ENCODE peak calls at places on chromosomes 3 and 15, in seven cellular contexts. W, V, U, O, E, P and K are unnamed samples.

GRCh38 chr3:101377796-101378195 is 57.4 kb upstream of the IMPG2 start:
- DNase-seq in W (no peak), V (no peak), U (no peak), O (no peak), E (no peak), P (peak; percentile 6), K (no peak)

GRCh38 chr15:98875309-98875708 is 132.3 kb downstream of the PGPEP1L start:
- DNase-seq in W (no peak), V (no peak), U (no peak), O (no peak), E (no peak), P (peak; percentile 33), K (no peak)

GRCh38 chr3:195197764-195198423 is 73.1 kb downstream of the XXYLT1 start:
- DNase-seq in W (no peak), V (no peak), U (peak; percentile 29), O (no peak), E (no peak), P (peak; percentile 90), K (peak; percentile 24)

GRCh38 chr15:29820802-29821160 is 1.5 kb downstream of the TJP1 start:
- DNase-seq in W (no peak), V (no peak), U (no peak), O (no peak), E (no peak), P (peak; percentile 15), K (no peak)

GRCh38 chr3:182608876-182609275 is 184.4 kb upstream of the ATP11B start:
- DNase-seq in W (no peak), V (no peak), U (no peak), O (no peak), E (no peak), P (no peak), K (no peak)

GRCh38 chr3:126431103-126431534 is 36.4 kb downstream of the CFAP100 start:
- DNase-seq in W (no peak), V (no peak), U (no peak), O (no peak), E (no peak), P (no peak), K (peak; percentile 31)

GRCh38 chr3:160447544-160447943 is 2.0 kb downstream of the TRIM59 start:
- DNase-seq in W (no peak), V (no peak), U (no peak), O (no peak), E (no peak), P (peak; percentile 52), K (no peak)

GRCh38 chr15:73691398-73691797 is 7.2 kb downstream of the CD276 start:
- DNase-seq in W (peak; percentile 95), V (peak; percentile 87), U (peak; percentile 89), O (peak; percentile 86), E (peak; percentile 79), P (peak; percentile 77), K (no peak)

GRCh38 chr3:43478380-43478779 is 143.4 kb downstream of the ANO10 start:
- DNase-seq in W (no peak), V (no peak), U (no peak), O (no peak), E (no peak), P (no peak), K (no peak)

GRCh38 chr3:73867524-73867923 is 242.8 kb upstream of the PDZRN3 start:
- DNase-seq in W (no peak), V (no peak), U (no peak), O (no peak), E (no peak), P (no peak), K (no peak)

GRCh38 chr3:87997298-87997697 is 61.5 kb downstream of the CGGBP1 start:
- DNase-seq in W (peak; percentile 31), V (no peak), U (no peak), O (no peak), E (no peak), P (no peak), K (no peak)

GRCh38 chr3:195172285-195172684 is 98.7 kb downstream of the XXYLT1 start:
- DNase-seq in W (no peak), V (peak; percentile 73), U (no peak), O (no peak), E (no peak), P (peak; percentile 45), K (no peak)

GRCh38 chr15:68031406-68031805 is 22.7 kb upstream of the PIAS1 start:
- DNase-seq in W (peak; percentile 22), V (no peak), U (no peak), O (no peak), E (no peak), P (no peak), K (no peak)

GRCh38 chr15:68034071-68034470 is 20.0 kb upstream of the PIAS1 start:
- DNase-seq in W (peak; percentile 25), V (no peak), U (no peak), O (no peak), E (no peak), P (no peak), K (no peak)

GRCh38 chr15:68029959-68030358 is 24.2 kb upstream of the PIAS1 start:
- DNase-seq in W (no peak), V (no peak), U (no peak), O (no peak), E (no peak), P (no peak), K (no peak)

GRCh38 chr15:68032672-68033071 is 21.4 kb upstream of the PIAS1 start:
- DNase-seq in W (no peak), V (no peak), U (no peak), O (no peak), E (no peak), P (no peak), K (no peak)

DNA sequence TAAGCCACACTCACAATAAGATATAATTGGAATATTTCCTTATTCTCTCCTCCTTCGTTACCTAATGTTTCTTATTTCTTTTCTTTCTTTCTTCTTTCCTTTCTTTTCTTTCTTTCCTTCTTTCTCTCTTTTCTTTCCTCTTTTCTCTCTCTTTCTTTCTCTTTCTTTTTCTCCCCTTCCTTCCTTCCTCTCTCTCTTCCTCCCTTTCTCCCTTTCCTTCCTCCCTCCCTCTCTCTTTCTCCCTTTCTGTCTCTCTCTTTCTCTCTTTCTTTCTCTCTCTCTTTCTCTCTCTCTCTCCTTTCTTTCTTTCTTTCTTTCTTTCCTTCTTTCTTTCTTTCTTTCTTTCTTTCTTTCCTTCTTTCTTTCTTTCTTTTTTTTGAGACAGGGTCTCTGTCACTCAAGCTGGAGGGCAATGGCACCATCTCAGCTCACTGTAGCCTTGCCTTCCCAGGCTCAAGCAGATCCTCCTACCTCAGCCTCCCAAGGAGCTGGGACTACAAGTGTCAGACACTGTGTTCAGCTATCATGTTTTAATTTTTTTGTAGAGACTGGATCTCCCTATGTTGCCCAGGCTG is 19.3 kb upstream of the PIAS1 start:
- DNase-seq in W (no peak), V (no peak), U (no peak), O (no peak), E (no peak), P (no peak), K (no peak)
- TF ChIP-seq CTCF in W (no peak), V (no peak), U (no peak), O (no peak), E (no peak), P (no peak), K (no peak)

GRCh38 chr3:111690242-111690641 is 95.1 kb upstream of the ZBED2 start:
- DNase-seq in W (no peak), V (no peak), U (no peak), O (no peak), E (no peak), P (peak; percentile 79), K (no peak)

GRCh38 chr3:111692593-111693552 is 97.7 kb upstream of the ZBED2 start:
- DNase-seq in W (no peak), V (no peak), U (no peak), O (peak; percentile 26), E (no peak), P (no peak), K (no peak)

GRCh38 chr3:111694471-111694870 is 99.3 kb upstream of the ZBED2 start:
- DNase-seq in W (no peak), V (no peak), U (no peak), O (no peak), E (no peak), P (no peak), K (no peak)

GRCh38 chr3:111688190-111688800 is 93.1 kb upstream of the ZBED2 start:
- DNase-seq in W (no peak), V (no peak), U (no peak), O (no peak), E (no peak), P (no peak), K (no peak)

DNA sequence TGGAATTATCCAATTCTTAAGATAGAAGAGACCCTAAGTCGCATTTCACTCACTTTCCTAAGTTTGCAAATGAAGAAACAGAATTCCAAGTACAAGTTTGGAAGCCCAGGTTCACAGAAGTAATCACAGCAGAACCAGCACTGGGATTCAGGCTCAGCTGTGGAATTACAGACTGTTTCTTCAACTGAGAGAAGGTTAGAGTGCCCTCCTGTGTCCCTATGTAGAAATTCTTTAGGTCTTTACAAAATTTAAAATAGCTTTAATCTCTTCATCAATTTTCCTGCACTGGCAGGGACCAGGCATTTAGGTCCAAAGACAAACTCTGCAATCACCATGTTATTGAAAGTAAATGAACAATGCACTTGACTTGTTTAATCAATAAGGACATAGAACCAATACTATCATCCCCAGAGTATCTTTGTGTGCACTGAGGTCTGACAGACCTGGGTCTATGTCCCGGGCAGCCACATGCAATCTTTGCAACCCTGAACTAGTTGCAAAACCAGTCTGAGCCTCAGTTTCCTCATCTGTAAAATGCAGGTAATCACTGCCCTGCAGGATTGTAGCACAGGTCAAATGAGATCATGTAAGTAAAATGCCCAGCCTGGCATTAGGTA is 96.3 kb upstream of the ZBED2 start:
- DNase-seq in W (no peak), V (no peak), U (no peak), O (peak; percentile 53), E (no peak), P (peak; percentile 76), K (no peak)
- TF ChIP-seq CTCF in W (no peak), V (peak; percentile 15), U (peak; percentile 28), O (peak; percentile 70), E (peak; percentile 25), P (peak; percentile 67), K (peak; percentile 73)

DNA sequence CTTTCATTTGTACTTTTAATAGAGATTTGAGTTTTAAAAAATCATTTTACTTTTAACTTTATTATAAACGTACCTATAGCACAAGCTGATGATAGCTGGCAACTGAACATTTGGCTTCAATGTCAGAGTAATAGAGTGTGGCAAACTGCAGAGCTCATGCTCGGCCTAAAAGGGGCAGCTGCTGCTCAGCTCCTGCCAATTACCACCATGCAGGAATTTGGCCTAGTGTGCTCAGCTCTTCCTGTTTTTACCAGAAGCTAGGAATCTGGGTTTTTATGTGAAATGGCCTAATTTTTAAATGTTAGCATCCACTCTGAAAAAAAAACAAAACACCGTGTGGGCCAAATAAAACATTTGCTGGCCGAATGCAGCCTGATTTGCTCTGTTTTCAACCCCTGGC is 1.8 kb downstream of the IFT122 start:
- DNase-seq in W (no peak), V (no peak), U (peak; percentile 72), O (no peak), E (no peak), P (peak; percentile 50), K (no peak)
- TF ChIP-seq CTCF in W (no peak), V (no peak), U (no peak), O (no peak), E (no peak), P (peak; percentile 19), K (no peak)

DNA sequence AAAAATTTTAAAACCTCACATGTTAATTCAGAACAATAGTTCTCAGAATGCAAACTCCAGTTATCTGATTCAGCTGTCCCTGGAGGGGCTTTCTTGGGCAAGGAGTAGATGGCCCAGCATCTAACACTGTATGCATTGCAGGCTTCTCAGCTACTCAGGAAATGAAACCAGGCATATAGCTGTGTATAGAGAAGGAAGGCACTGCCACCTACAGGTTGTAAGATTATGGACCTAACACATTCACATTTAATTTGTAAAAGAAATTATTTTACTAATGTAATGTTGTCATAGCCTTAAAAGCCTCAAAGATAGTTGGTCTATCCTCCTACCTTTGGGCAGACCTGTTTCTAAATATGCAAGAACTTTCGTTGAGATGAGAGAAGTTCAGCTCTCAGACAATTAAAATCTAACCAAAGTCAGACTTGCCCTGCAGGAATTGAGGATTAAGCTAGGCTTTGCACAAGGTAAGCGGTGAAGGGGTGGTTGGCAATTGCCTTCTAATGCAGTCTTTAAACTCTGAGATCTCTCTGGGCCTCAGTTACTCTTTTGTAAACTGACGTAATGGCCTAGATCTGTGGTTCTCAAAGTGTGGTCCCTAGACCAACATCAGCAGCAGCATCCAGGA is 132.8 kb upstream of the SLC24A5 start:
- DNase-seq in W (peak; percentile 45), V (no peak), U (no peak), O (peak; percentile 79), E (no peak), P (peak; percentile 70), K (no peak)
- TF ChIP-seq CTCF in W (peak; percentile 68), V (peak; percentile 48), U (peak; percentile 82), O (peak; percentile 81), E (peak; percentile 84), P (peak; percentile 88), K (peak; percentile 92)